ENCODE peak calls at places on chromosomes 7 and 10, in ten cellular contexts. X is cardiac muscle cell; O is ecto neural progenitor cell; K is activated CD8-positive, alpha-beta memory T cell treated with anti-CD3 and anti-CD28 coated beads, Interleukin-2, amount 10 ng/mL, durations not matched to agents 7 days and 5 days; L is T-helper 9 cell; Y is activated naive CD4-positive, alpha-beta T cell treated with anti-CD3 and anti-CD28 coated beads, Interleukin-2, amount 50 U/mL, for 72 hours; R is ACHN; A is spleen; Q is Ammon's horn; F is hepatocyte. S is an unnamed sample.

GRCh38 chr10:99631496-99631895 is 11.3 kb upstream of the SLC25A28 start:
- DNase-seq in X (peak), O (no peak), K (no peak), L (no peak), Y (no peak), R (no peak), A (no peak), Q (no peak), F (no peak), S (no peak)

GRCh38 chr7:137828456-137828855 is 18.3 kb downstream of the DGKI start:
- DNase-seq in X (no peak), O (no peak), K (no peak), L (no peak), Y (no peak), R (no peak), A (no peak), Q (no peak), F (no peak), S (no peak)

GRCh38 chr7:142391191-142391992 is 133.5 kb upstream of the PRSS58 start:
- DNase-seq in X (peak), O (peak), K (peak), L (peak), Y (peak), R (peak), A (no peak), Q (peak), F (peak), S (no peak)

GRCh38 chr7:106166651-106167342 is 54.7 kb upstream of the SYPL1 start:
- DNase-seq in X (peak), O (no peak), K (peak), L (peak), Y (peak), R (peak), A (no peak), Q (peak), F (peak), S (peak)

GRCh38 chr7:435518-436366 is 83.9 kb downstream of the PDGFA start:
- DNase-seq in X (no peak), O (no peak), K (no peak), L (no peak), Y (no peak), R (no peak), A (no peak), Q (no peak), F (peak), S (no peak)

GRCh38 chr10:124069341-124069740 is 24.1 kb downstream of the CHST15 start:
- DNase-seq in X (no peak), O (no peak), K (no peak), L (no peak), Y (no peak), R (no peak), A (no peak), Q (no peak), F (no peak), S (no peak)

GRCh38 chr10:100286051-100287033 is at the start of gene BLOC1S2:
- DNase-seq in X (peak), O (peak), K (peak), L (peak), Y (peak), R (peak), A (peak), Q (peak), F (peak), S (peak)

GRCh38 chr7:904847-905246 is 28.5 kb downstream of the GET4 start:
- DNase-seq in X (peak), O (no peak), K (no peak), L (no peak), Y (no peak), R (peak), A (no peak), Q (no peak), F (no peak), S (no peak)

GRCh38 chr7:120695848-120696247 is 162.1 kb downstream of the TSPAN12 start:
- DNase-seq in X (no peak), O (no peak), K (no peak), L (no peak), Y (no peak), R (no peak), A (no peak), Q (no peak), F (no peak), S (no peak)

GRCh38 chr10:18683427-18683826 is 24.2 kb downstream of the ARL5B start:
- DNase-seq in X (peak), O (no peak), K (no peak), L (no peak), Y (no peak), R (no peak), A (no peak), Q (no peak), F (no peak), S (no peak)

GRCh38 chr7:16916111-16916639 is 34.4 kb upstream of the AGR3 start:
- DNase-seq in X (peak), O (no peak), K (peak), L (no peak), Y (no peak), R (peak), A (no peak), Q (no peak), F (peak), S (no peak)

GRCh38 chr10:68559872-68560200 is 301 bp upstream of the TET1 start:
- DNase-seq in X (no peak), O (no peak), K (peak), L (no peak), Y (no peak), R (no peak), A (no peak), Q (no peak), F (no peak), S (no peak)

GRCh38 chr7:19816128-19816527 is 42.7 kb upstream of the TMEM196 start:
- DNase-seq in X (no peak), O (no peak), K (no peak), L (no peak), Y (no peak), R (no peak), A (no peak), Q (no peak), F (no peak), S (no peak)

GRCh38 chr7:116341222-116341907 is 131.0 kb downstream of the TES start:
- DNase-seq in X (peak), O (no peak), K (no peak), L (no peak), Y (no peak), R (peak), A (no peak), Q (no peak), F (no peak), S (no peak)

GRCh38 chr10:96814264-96814663 is 17.8 kb upstream of the LCOR start:
- DNase-seq in X (peak), O (no peak), K (no peak), L (no peak), Y (no peak), R (peak), A (no peak), Q (no peak), F (no peak), S (no peak)

GRCh38 chr7:121803041-121803440 is 69.9 kb upstream of the PTPRZ1 start:
- DNase-seq in X (no peak), O (no peak), K (no peak), L (no peak), Y (no peak), R (no peak), A (no peak), Q (peak), F (no peak), S (no peak)

GRCh38 chr10:123562811-123563580 is 103.2 kb upstream of the GPR26 start:
- DNase-seq in X (no peak), O (peak), K (no peak), L (no peak), Y (no peak), R (no peak), A (no peak), Q (no peak), F (no peak), S (no peak)

GRCh38 chr7:99112097-99112496 is 31.8 kb downstream of the SMURF1 start:
- DNase-seq in X (no peak), O (no peak), K (no peak), L (no peak), Y (no peak), R (peak), A (no peak), Q (no peak), F (no peak), S (no peak)

S was measured in naive B cell.